ENCODE peak calls at places on chromosomes 2 and 18, in ten cellular contexts. F is NK-92 treated with Interleukin-12 subunit alpha and Interleukin-12 subunit beta, amount 100 ng/mL, for 24 hours; B is ecto neural progenitor cell; G is esophagus muscularis mucosa; E is stimulated activated CD8-positive, alpha-beta memory T cell treated with anti-CD3 and anti-CD28 coated beads, Interleukin-7, amount 100 ng/mL, for 1 hour; O is NCI-H460; A is HTR-8/SVneo; Z is activated T-helper 1 cell treated with anti-CD3 and anti-CD28 coated beads, Interleukin-2, amount 50 U/mL, for 16 hours; Y is fibroblast of lung; X is iris pigment epithelial cell. V is an unnamed sample.

GRCh38 chr2:42303252-42303651 is 57.8 kb downstream of the COX7A2L start:
- DNase-seq in F (no peak), B (no peak), O (no peak), X (no peak), E (no peak), A (no peak), Y (no peak), G (no peak), Z (no peak), V (no peak)

GRCh38 chr2:68764781-68765385 is 30.3 kb downstream of the ARHGAP25 start:
- DNase-seq in Z (no peak), B (no peak), X (peak), E (no peak), G (peak), Y (peak), O (no peak), F (no peak), A (no peak), V (no peak)

GRCh38 chr2:127219716-127220090 is 396 bp downstream of the CYP27C1 start:
- DNase-seq in Y (peak), E (no peak), Z (no peak), F (no peak), B (peak), G (no peak), X (no peak), O (no peak), A (no peak), V (no peak)

GRCh38 chr2:25041307-25041927 is 459 bp upstream of the EFR3B start:
- DNase-seq in B (peak), G (no peak), O (peak), F (no peak), X (peak), Z (no peak), A (peak), E (no peak), Y (peak), V (peak)

GRCh38 chr2:47054867-47055266 is 100.2 kb downstream of the STPG4 start:
- DNase-seq in X (no peak), F (no peak), E (no peak), A (no peak), G (no peak), Y (no peak), B (no peak), O (no peak), Z (no peak), V (no peak)

GRCh38 chr2:216856666-216857065 is 3.2 kb downstream of the TNP1 start:
- DNase-seq in Z (no peak), E (no peak), X (no peak), F (no peak), O (no peak), Y (no peak), B (no peak), G (no peak), A (no peak), V (no peak)

GRCh38 chr2:160614391-160614790 is 120.8 kb upstream of the RBMS1 start:
- DNase-seq in A (no peak), E (no peak), Y (no peak), X (peak), Z (no peak), F (no peak), B (no peak), O (no peak), G (no peak), V (no peak)

GRCh38 chr18:39806519-39806918 is 2148.5 kb upstream of the PIK3C3 start:
- DNase-seq in Y (peak), Z (no peak), F (no peak), G (no peak), O (no peak), E (no peak), B (no peak), A (no peak), X (peak), V (no peak)

GRCh38 chr2:75481041-75481836 is 79.5 kb downstream of the EVA1A start:
- DNase-seq in B (no peak), G (peak), X (peak), E (no peak), O (peak), F (no peak), Y (peak), A (peak), Z (no peak), V (no peak)

GRCh38 chr2:230599854-230600253 is 112.8 kb upstream of the CAB39 start:
- DNase-seq in O (no peak), G (no peak), B (no peak), F (no peak), Y (no peak), Z (no peak), A (no peak), E (no peak), X (no peak), V (no peak)

GRCh38 chr18:72692086-72692485 is 147.9 kb upstream of the CBLN2 start:
- DNase-seq in G (no peak), E (no peak), Y (no peak), Z (no peak), O (no peak), B (no peak), F (no peak), A (no peak), X (no peak), V (no peak)

GRCh38 chr2:9250091-9250490 is 43.5 kb downstream of the ASAP2 start:
- DNase-seq in Z (no peak), Y (no peak), G (no peak), X (no peak), F (no peak), A (no peak), B (no peak), O (no peak), E (no peak), V (no peak)

GRCh38 chr2:10355471-10356458 is 53.1 kb downstream of the HPCAL1 start:
- DNase-seq in E (no peak), B (no peak), X (no peak), O (no peak), F (no peak), G (no peak), A (no peak), Y (no peak), Z (no peak), V (no peak)

GRCh38 chr2:71933467-71934319 is 214.0 kb downstream of the CYP26B1 start:
- DNase-seq in Z (no peak), B (no peak), O (no peak), X (peak), F (no peak), A (no peak), E (no peak), Y (peak), G (peak), V (no peak)

GRCh38 chr2:4408311-4408710 is 704.9 kb downstream of the DCDC2C start:
- DNase-seq in O (no peak), X (no peak), Z (no peak), B (no peak), A (no peak), Y (no peak), G (no peak), E (no peak), F (no peak), V (no peak)

GRCh38 chr2:33136570-33136969 is 189.8 kb downstream of the LTBP1 start:
- DNase-seq in G (no peak), Y (no peak), F (no peak), A (no peak), O (no peak), B (no peak), E (no peak), Z (no peak), X (no peak), V (no peak)

GRCh38 chr18:49476664-49477411 is 10.2 kb downstream of the C18orf32 start:
- DNase-seq in A (no peak), O (peak), F (no peak), Z (no peak), E (no peak), B (no peak), G (no peak), Y (peak), X (peak), V (no peak)

GRCh38 chr18:41767960-41768359 is 187.1 kb upstream of the PIK3C3 start:
- DNase-seq in A (peak), Z (no peak), E (no peak), Y (peak), O (no peak), B (no peak), F (no peak), G (no peak), X (peak), V (no peak)

GRCh38 chr2:100742884-100743283 is 77.1 kb upstream of the NPAS2 start:
- DNase-seq in Y (peak), F (no peak), Z (no peak), X (peak), A (no peak), E (no peak), G (peak), O (no peak), B (no peak), V (no peak)

GRCh38 chr18:46754661-46755292 is 2.1 kb downstream of the ST8SIA5 start:
- DNase-seq in O (no peak), Y (no peak), B (peak), Z (no peak), X (no peak), A (no peak), G (no peak), F (no peak), E (no peak), V (no peak)

GRCh38 chr2:96542357-96542977 is 5.9 kb downstream of the ARID5A start:
- DNase-seq in B (peak), G (no peak), F (no peak), O (no peak), Z (no peak), A (no peak), X (no peak), Y (no peak), E (no peak), V (no peak)

GRCh38 chr2:239858179-239858578 is 167.0 kb downstream of the NDUFA10 start:
- DNase-seq in E (no peak), F (no peak), B (peak), Y (no peak), X (no peak), A (no peak), O (no peak), Z (no peak), G (peak), V (no peak)

GRCh38 chr18:36769172-36769571 is 59.6 kb downstream of the TPGS2 start:
- DNase-seq in G (peak), E (no peak), Z (no peak), F (no peak), X (peak), B (no peak), Y (peak), O (no peak), A (no peak), V (no peak)

GRCh38 chr2:229879551-229879950 is 42.3 kb downstream of the TRIP12 start:
- DNase-seq in O (no peak), X (no peak), A (no peak), F (no peak), E (no peak), G (no peak), Z (no peak), B (no peak), Y (no peak), V (no peak)

GRCh38 chr18:79798346-79798998 is 734 bp downstream of the KCNG2 start:
- DNase-seq in O (no peak), Y (no peak), Z (no peak), X (peak), E (no peak), G (no peak), F (no peak), A (no peak), B (no peak), V (no peak)

GRCh38 chr18:49096021-49096420 is 145.3 kb upstream of the SMAD7 start:
- DNase-seq in F (no peak), Y (no peak), B (no peak), Z (no peak), E (no peak), O (no peak), G (no peak), A (no peak), X (peak), V (no peak)

GRCh38 chr18:51867767-51868166 is 472.2 kb upstream of the DCC start:
- DNase-seq in F (no peak), Z (no peak), Y (peak), O (no peak), E (no peak), G (no peak), X (peak), B (no peak), A (no peak), V (no peak)